ENCODE peak calls at places on chromosomes 3 and 15, in seven cellular contexts. R is A549, Q is H1, G is right lobe of liver, D is ovary, X is tibial nerve, E is uterus. V is an unnamed sample.

GRCh38 chr3:55658297-55659022 is 171.4 kb upstream of the WNT5A start:
- DNase-seq in R (no peak), Q (no peak), G (no peak), D (no peak), X (no peak), E (no peak), V (no peak)

GRCh38 chr3:38823722-38824121 is 7.7 kb upstream of the SCN10A start:
- DNase-seq in R (no peak), Q (no peak), G (no peak), D (no peak), X (no peak), E (no peak), V (no peak)

GRCh38 chr3:111595239-111595638 is at the start of gene ZBED2:
- DNase-seq in R (no peak), Q (no peak), G (no peak), D (no peak), X (no peak), E (no peak), V (no peak)

GRCh38 chr3:187247398-187247797 is 44.1 kb downstream of the MASP1 start:
- DNase-seq in R (no peak), Q (no peak), G (no peak), D (no peak), X (no peak), E (no peak), V (no peak)

GRCh38 chr3:67349551-67350174 is 304.7 kb downstream of the SUCLG2 start:
- DNase-seq in R (no peak), Q (no peak), G (no peak), D (no peak), X (no peak), E (no peak), V (no peak)

GRCh38 chr3:65560133-65560532 is 478.6 kb downstream of the MAGI1 start:
- DNase-seq in R (no peak), Q (no peak), G (no peak), D (no peak), X (no peak), E (no peak), V (no peak)

GRCh38 chr15:90402230-90402629 is 14.2 kb downstream of the IQGAP1 start:
- DNase-seq in R (peak), Q (no peak), G (no peak), D (no peak), X (no peak), E (peak), V (no peak)

GRCh38 chr3:120636790-120637401 is 40.8 kb downstream of the NDUFB4 start:
- DNase-seq in R (no peak), Q (no peak), G (no peak), D (no peak), X (no peak), E (no peak), V (no peak)

GRCh38 chr15:71296032-71296686 is 180.9 kb downstream of the THSD4 start:
- DNase-seq in R (peak), Q (no peak), G (no peak), D (no peak), X (no peak), E (no peak), V (no peak)

GRCh38 chr15:26355671-26356070 is 417.2 kb downstream of the GABRB3 start:
- DNase-seq in R (no peak), Q (no peak), G (no peak), D (no peak), X (no peak), E (no peak), V (no peak)

DNA sequence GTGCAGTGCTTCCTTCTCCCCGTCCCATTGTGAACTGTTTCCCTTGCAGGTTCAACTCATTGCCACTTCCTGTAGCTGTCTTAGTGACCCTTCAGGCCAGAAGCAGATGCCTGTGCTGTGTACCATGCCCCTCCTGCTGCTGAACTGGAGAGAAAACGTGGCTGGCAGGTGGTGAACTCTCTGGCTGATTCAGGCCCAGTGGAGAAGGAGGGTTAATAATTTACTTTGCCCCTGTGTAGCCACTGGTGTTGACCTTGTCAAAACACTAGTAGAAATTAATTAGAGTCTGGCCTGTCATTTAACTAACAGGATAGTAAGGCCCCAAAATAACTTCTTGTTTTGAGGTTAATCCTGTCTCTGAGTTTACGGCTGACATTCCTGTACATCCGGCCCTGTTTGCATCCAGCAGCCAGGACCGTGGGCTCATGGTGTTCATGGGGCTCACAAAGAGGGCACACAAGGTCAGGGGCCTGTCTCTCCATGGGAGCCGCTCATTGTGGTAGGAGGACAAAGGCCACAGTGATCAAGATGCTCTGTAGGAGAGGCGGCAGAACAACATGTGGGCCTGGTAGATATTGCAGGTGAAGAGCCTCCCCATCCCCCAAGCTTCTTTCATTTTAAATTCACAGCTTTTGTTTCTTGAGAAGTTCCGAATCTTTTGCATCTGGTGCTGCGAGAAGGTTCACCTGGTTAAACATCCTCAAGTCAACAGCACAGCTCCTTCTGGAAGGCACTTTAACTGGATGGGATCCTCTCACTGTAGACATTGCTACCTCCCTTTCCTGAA is 101.6 kb downstream of the CGNL1 start:
- DNase-seq in R (peak), Q (no peak), G (peak), D (no peak), X (no peak), E (no peak), V (no peak)
- TF ChIP-seq CTCF in R (no peak), Q (no peak), G (no peak), D (no peak), X (no peak), E (no peak), V (no peak)

GRCh38 chr3:49016414-49017228 is 1.8 kb downstream of the DALRD3 start:
- DNase-seq in R (no peak), Q (no peak), G (no peak), D (no peak), X (no peak), E (no peak), V (no peak)
- TF ChIP-seq POLR2A in R (no peak), Q (no peak), G (no peak), D (no peak), X (no peak), E (no peak), V (no peak)

GRCh38 chr3:150314248-150315027 is 93.7 kb upstream of the TSC22D2 start:
- DNase-seq in R (no peak), Q (no peak), G (no peak), D (no peak), X (no peak), E (no peak), V (peak)

GRCh38 chr3:150309557-150309956 is 98.5 kb upstream of the TSC22D2 start:
- DNase-seq in R (peak), Q (no peak), G (no peak), D (no peak), X (no peak), E (no peak), V (no peak)

GRCh38 chr3:150311156-150311555 is 96.9 kb upstream of the TSC22D2 start:
- DNase-seq in R (no peak), Q (no peak), G (no peak), D (no peak), X (no peak), E (no peak), V (no peak)

GRCh38 chr3:150315711-150316110 is 92.4 kb upstream of the TSC22D2 start:
- DNase-seq in R (no peak), Q (no peak), G (no peak), D (no peak), X (no peak), E (no peak), V (no peak)

DNA sequence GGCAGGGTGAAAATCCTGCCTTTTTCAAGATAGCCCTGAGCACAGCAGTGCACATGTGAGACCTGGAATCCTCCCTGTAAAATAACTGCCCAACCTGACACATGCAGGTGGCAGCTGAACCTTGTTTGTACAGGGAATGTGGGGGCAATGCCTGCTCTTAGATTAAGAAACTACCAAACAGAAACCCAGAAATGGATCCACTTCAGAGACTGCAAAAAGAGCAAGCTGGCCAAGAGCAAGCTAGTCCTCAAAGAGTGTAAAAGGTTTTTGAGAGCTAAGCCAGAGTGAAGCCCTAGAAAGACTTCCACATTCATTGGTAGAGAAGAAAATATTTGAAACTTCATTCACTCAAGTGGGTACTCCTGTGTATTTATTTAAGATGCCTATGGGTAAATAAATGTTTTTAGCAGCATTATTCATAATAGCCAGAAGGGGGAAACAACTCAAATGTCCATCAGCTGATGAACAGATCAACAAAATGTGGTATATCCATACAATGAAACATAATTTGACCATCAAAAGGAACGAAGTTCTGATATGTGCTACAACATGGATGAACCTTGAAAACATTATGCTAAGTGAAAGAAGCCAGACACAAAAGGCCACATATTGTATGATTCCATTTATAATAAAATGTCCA is 96.0 kb upstream of the TSC22D2 start:
- DNase-seq in R (peak), Q (no peak), G (no peak), D (no peak), X (no peak), E (no peak), V (no peak)
- TF ChIP-seq CTCF in R (no peak), Q (no peak), G (no peak), D (no peak), X (no peak), E (no peak), V (no peak)

GRCh38 chr3:129897026-129897425 is 3.5 kb upstream of the TMCC1 start:
- DNase-seq in R (no peak), Q (no peak), G (no peak), D (no peak), X (no peak), E (no peak), V (no peak)
- TF ChIP-seq POLR2A in R (no peak), Q (no peak), G (no peak), D (no peak), X (no peak), E (no peak), V (no peak)

GRCh38 chr3:52277972-52278509 is 408 bp downstream of the WDR82 start:
- DNase-seq in R (peak), Q (peak), G (no peak), D (no peak), X (no peak), E (peak), V (peak)
- TF ChIP-seq CTCF in R (no peak), Q (peak), G (peak), D (peak), X (peak), E (peak), V (no peak)

DNA sequence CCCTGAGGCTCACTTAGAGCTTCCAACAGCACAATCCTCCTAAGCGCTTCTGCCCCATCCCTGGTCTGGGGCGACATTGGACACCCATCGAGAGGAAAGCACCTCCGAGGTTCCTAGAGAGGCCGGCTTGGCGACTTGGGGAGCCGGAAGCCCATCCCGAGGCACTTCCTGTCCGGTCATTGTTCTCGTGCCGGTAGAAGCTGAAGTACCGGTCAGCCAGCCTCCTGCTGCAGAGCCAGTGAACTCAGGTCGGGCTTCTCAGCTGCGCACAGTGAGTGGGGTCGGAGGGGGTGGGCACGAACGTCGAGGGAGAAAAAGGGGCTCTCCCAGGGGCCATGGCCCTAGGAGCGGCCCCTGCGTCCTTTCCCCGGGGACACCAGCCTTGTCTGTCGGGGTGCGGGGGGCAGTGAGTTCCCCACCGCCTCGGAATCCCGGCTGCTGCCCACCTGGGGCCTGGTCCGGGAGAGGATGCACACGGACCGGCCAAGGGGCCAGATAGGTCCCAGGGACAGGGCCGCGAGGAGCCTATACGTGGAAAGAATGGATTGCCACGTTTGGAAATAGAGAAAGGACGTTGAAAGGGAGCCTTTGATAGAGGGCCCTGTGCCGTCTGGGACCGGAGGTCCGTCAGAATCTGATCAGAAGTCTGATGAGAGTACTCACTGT is at the start of gene ZNF35:
- DNase-seq in R (peak), Q (peak), G (peak), D (peak), X (peak), E (peak), V (peak)
- TF ChIP-seq POLR2A in R (peak), Q (peak), G (no peak), D (no peak), X (no peak), E (no peak), V (no peak)

DNA sequence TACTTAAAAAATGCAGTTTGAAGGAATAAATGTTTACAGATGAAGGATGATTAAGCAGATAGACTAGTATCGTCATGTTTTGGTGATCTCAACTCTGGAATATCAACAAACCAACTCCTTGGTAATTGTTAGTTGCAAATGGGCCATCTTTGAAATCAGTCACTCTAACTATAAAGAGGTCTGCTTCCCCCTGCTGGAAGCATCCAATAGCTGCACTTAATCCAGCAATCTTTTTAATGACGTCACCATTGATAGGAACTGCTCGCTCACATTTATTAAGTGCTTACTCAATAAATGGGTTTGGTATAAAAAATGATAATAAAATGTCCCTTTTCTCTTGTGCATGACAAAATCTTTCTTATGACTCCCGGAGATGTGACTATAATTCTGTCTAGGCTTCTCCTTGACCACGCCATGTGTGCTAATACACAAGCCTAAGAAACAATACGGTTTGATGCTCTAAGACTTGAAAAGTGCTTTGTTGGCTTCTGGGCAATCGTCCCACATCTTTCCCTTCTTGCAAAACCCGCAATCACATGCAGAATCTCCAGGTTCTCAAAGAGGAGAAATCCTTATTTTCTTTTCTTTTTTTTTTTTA is 227.6 kb upstream of the POU1F1 start:
- DNase-seq in R (peak), Q (no peak), G (no peak), D (no peak), X (no peak), E (no peak), V (peak)
- TF ChIP-seq CTCF in R (peak), Q (no peak), G (peak), D (no peak), X (no peak), E (no peak), V (peak)

GRCh38 chr15:34341922-34342736 is 807 bp downstream of the NOP10 start:
- DNase-seq in R (peak), Q (no peak), G (no peak), D (no peak), X (no peak), E (no peak), V (no peak)

GRCh38 chr15:34347951-34348638 is 5.0 kb downstream of the NUTM1 start:
- DNase-seq in R (no peak), Q (peak), G (no peak), D (no peak), X (no peak), E (no peak), V (no peak)

GRCh38 chr15:34337557-34338306 is at the start of gene SLC12A6:
- DNase-seq in R (peak), Q (peak), G (peak), D (peak), X (peak), E (peak), V (peak)

GRCh38 chr15:34338347-34338746 is 766 bp upstream of the SLC12A6 start:
- DNase-seq in R (no peak), Q (no peak), G (no peak), D (peak), X (no peak), E (no peak), V (no peak)

GRCh38 chr15:34342737-34343575 is at the start of the genes NOP10 and NUTM1:
- DNase-seq in R (peak), Q (peak), G (peak), D (peak), X (peak), E (peak), V (peak)
- TF ChIP-seq POLR2A in R (peak), Q (peak), G (peak), D (peak), X (peak), E (peak), V (no peak)